ENCODE peak calls at places on chromosome 22, in five cellular contexts. One of them, this sample, is unnamed.

GRCh38 chr22:43230983-43231723 is 44.2 kb upstream of the TTLL12 start:
- DNase-seq in Calu3: peak; percentile 81
- DNase-seq in NAMALWA: peak; percentile 75
- DNase-seq in smooth muscle cell of the brain vasculature: no peak
- DNase-seq in H9: peak; percentile 89
- DNase-seq in this sample: peak; percentile 34

GRCh38 chr22:38871360-38872171 is 450 bp downstream of the CBX6 start:
- DNase-seq in Calu3: no peak
- DNase-seq in NAMALWA: peak; percentile 46
- DNase-seq in smooth muscle cell of the brain vasculature: no peak
- DNase-seq in H9: no peak
- DNase-seq in this sample: no peak

GRCh38 chr22:44797181-44797720 is 44.9 kb downstream of the ARHGAP8 start:
- DNase-seq in Calu3: no peak
- DNase-seq in NAMALWA: no peak
- DNase-seq in smooth muscle cell of the brain vasculature: no peak
- DNase-seq in H9: no peak
- DNase-seq in this sample: no peak

GRCh38 chr22:24706732-24707476 is 67.6 kb downstream of the PIWIL3 start:
- DNase-seq in Calu3: no peak
- DNase-seq in NAMALWA: no peak
- DNase-seq in smooth muscle cell of the brain vasculature: no peak
- DNase-seq in H9: no peak
- DNase-seq in this sample: no peak

GRCh38 chr22:22576244-22576988 is 17.4 kb upstream of the PRAME start:
- DNase-seq in Calu3: peak; percentile 81
- DNase-seq in NAMALWA: peak; percentile 40
- DNase-seq in smooth muscle cell of the brain vasculature: no peak
- DNase-seq in H9: peak; percentile 79
- DNase-seq in this sample: peak; percentile 32

GRCh38 chr22:37559901-37560681 is at the start of gene CDC42EP1:
- DNase-seq in Calu3: peak; percentile 71
- DNase-seq in NAMALWA: no peak
- DNase-seq in smooth muscle cell of the brain vasculature: no peak
- DNase-seq in H9: peak; percentile 47
- DNase-seq in this sample: peak; percentile 68

GRCh38 chr22:33302049-33302545 is 243.9 kb upstream of the SYN3 start:
- DNase-seq in Calu3: peak; percentile 92
- DNase-seq in NAMALWA: peak; percentile 87
- DNase-seq in smooth muscle cell of the brain vasculature: peak; percentile 23
- DNase-seq in H9: peak; percentile 87
- DNase-seq in this sample: peak; percentile 85

GRCh38 chr22:32991353-32992115 is 66.6 kb downstream of the SYN3 start:
- DNase-seq in Calu3: no peak
- DNase-seq in NAMALWA: no peak
- DNase-seq in smooth muscle cell of the brain vasculature: no peak
- DNase-seq in H9: no peak
- DNase-seq in this sample: no peak

GRCh38 chr22:45240810-45241631 is at the start of gene KIAA0930:
- DNase-seq in Calu3: peak; percentile 68
- DNase-seq in NAMALWA: peak; percentile 81
- DNase-seq in smooth muscle cell of the brain vasculature: no peak
- DNase-seq in H9: peak; percentile 90
- DNase-seq in this sample: peak; percentile 86

GRCh38 chr22:29030016-29030617 is 31.5 kb downstream of the C22orf31 start:
- DNase-seq in Calu3: peak; percentile 68
- DNase-seq in NAMALWA: no peak
- DNase-seq in smooth muscle cell of the brain vasculature: no peak
- DNase-seq in H9: no peak
- DNase-seq in this sample: peak; percentile 16

GRCh38 chr22:50209893-50210292 is 9.1 kb downstream of the SELENOO start:
- DNase-seq in Calu3: peak; percentile 69
- DNase-seq in NAMALWA: peak; percentile 82
- DNase-seq in smooth muscle cell of the brain vasculature: no peak
- DNase-seq in H9: no peak
- DNase-seq in this sample: peak; percentile 66

GRCh38 chr22:44710474-44711235 is 8.7 kb downstream of the PRR5 start:
- DNase-seq in Calu3: no peak
- DNase-seq in NAMALWA: peak; percentile 29
- DNase-seq in smooth muscle cell of the brain vasculature: no peak
- DNase-seq in H9: no peak
- DNase-seq in this sample: no peak

GRCh38 chr22:28594784-28595324 is 84.8 kb downstream of the TTC28 start:
- DNase-seq in Calu3: no peak
- DNase-seq in NAMALWA: peak; percentile 78
- DNase-seq in smooth muscle cell of the brain vasculature: no peak
- DNase-seq in H9: no peak
- DNase-seq in this sample: no peak

GRCh38 chr22:41501209-41501608 is 32.3 kb downstream of the ACO2 start:
- DNase-seq in Calu3: no peak
- DNase-seq in NAMALWA: peak; percentile 59
- DNase-seq in smooth muscle cell of the brain vasculature: no peak
- DNase-seq in H9: no peak
- DNase-seq in this sample: no peak

GRCh38 chr22:19554834-19555404 is 30.7 kb upstream of the CLDN5 start:
- DNase-seq in Calu3: peak; percentile 47
- DNase-seq in NAMALWA: no peak
- DNase-seq in smooth muscle cell of the brain vasculature: no peak
- DNase-seq in H9: peak; percentile 87
- DNase-seq in this sample: no peak

GRCh38 chr22:19990188-19990587 is 26.4 kb downstream of the ARVCF start:
- DNase-seq in Calu3: no peak
- DNase-seq in NAMALWA: no peak
- DNase-seq in smooth muscle cell of the brain vasculature: no peak
- DNase-seq in H9: no peak
- DNase-seq in this sample: no peak

GRCh38 chr22:42396621-42397331 is 35.4 kb downstream of the NFAM1 start:
- DNase-seq in Calu3: no peak
- DNase-seq in NAMALWA: peak; percentile 74
- DNase-seq in smooth muscle cell of the brain vasculature: no peak
- DNase-seq in H9: no peak
- DNase-seq in this sample: no peak

GRCh38 chr22:40479887-40480538 is 109.6 kb downstream of the SGSM3 start:
- DNase-seq in Calu3: no peak
- DNase-seq in NAMALWA: no peak
- DNase-seq in smooth muscle cell of the brain vasculature: no peak
- DNase-seq in H9: no peak
- DNase-seq in this sample: no peak

GRCh38 chr22:37607010-37607911 is 1.4 kb upstream of the GGA1 start:
- DNase-seq in Calu3: peak; percentile 99
- DNase-seq in NAMALWA: peak; percentile 86
- DNase-seq in smooth muscle cell of the brain vasculature: no peak
- DNase-seq in H9: peak; percentile 98
- DNase-seq in this sample: peak; percentile 91

GRCh38 chr22:47309946-47310345 is 547.5 kb downstream of the TBC1D22A start:
- DNase-seq in Calu3: no peak
- DNase-seq in NAMALWA: no peak
- DNase-seq in smooth muscle cell of the brain vasculature: no peak
- DNase-seq in H9: no peak
- DNase-seq in this sample: no peak

GRCh38 chr22:40247976-40248375 is 70.3 kb downstream of the TNRC6B start:
- DNase-seq in Calu3: no peak
- DNase-seq in NAMALWA: no peak
- DNase-seq in smooth muscle cell of the brain vasculature: no peak
- DNase-seq in H9: no peak
- DNase-seq in this sample: no peak

GRCh38 chr22:17891427-17892167 is 117.3 kb upstream of the BID start:
- DNase-seq in Calu3: no peak
- DNase-seq in NAMALWA: no peak
- DNase-seq in smooth muscle cell of the brain vasculature: no peak
- DNase-seq in H9: peak; percentile 55
- DNase-seq in this sample: no peak

GRCh38 chr22:22031571-22031970 is 49.0 kb upstream of the TOP3B start:
- DNase-seq in Calu3: no peak
- DNase-seq in NAMALWA: no peak
- DNase-seq in smooth muscle cell of the brain vasculature: no peak
- DNase-seq in H9: no peak
- DNase-seq in this sample: no peak

GRCh38 chr22:38762607-38763006 is 6.8 kb upstream of the SUN2 start:
- DNase-seq in Calu3: no peak
- DNase-seq in NAMALWA: no peak
- DNase-seq in smooth muscle cell of the brain vasculature: no peak
- DNase-seq in H9: no peak
- DNase-seq in this sample: no peak

GRCh38 chr22:30254307-30254706 is 7.7 kb upstream of the LIF start:
- DNase-seq in Calu3: peak; percentile 21
- DNase-seq in NAMALWA: no peak
- DNase-seq in smooth muscle cell of the brain vasculature: no peak
- DNase-seq in H9: no peak
- DNase-seq in this sample: no peak

GRCh38 chr22:44661659-44662569 is 40.1 kb upstream of the PRR5 start:
- DNase-seq in Calu3: no peak
- DNase-seq in NAMALWA: no peak
- DNase-seq in smooth muscle cell of the brain vasculature: no peak
- DNase-seq in H9: no peak
- DNase-seq in this sample: no peak

GRCh38 chr22:26574001-26574723 is 15.8 kb downstream of the TPST2 start:
- DNase-seq in Calu3: no peak
- DNase-seq in NAMALWA: no peak
- DNase-seq in smooth muscle cell of the brain vasculature: no peak
- DNase-seq in H9: no peak
- DNase-seq in this sample: no peak

GRCh38 chr22:26894362-26894761 is 237.0 kb downstream of the MIAT start:
- DNase-seq in Calu3: no peak
- DNase-seq in NAMALWA: no peak
- DNase-seq in smooth muscle cell of the brain vasculature: no peak
- DNase-seq in H9: no peak
- DNase-seq in this sample: no peak

GRCh38 chr22:30985561-30986208 is 16.6 kb downstream of the TUG1 start:
- DNase-seq in Calu3: no peak
- DNase-seq in NAMALWA: no peak
- DNase-seq in smooth muscle cell of the brain vasculature: no peak
- DNase-seq in H9: no peak
- DNase-seq in this sample: no peak

GRCh38 chr22:42764895-42765363 is 44.3 kb upstream of the A4GALT start:
- DNase-seq in Calu3: no peak
- DNase-seq in NAMALWA: no peak
- DNase-seq in smooth muscle cell of the brain vasculature: no peak
- DNase-seq in H9: no peak
- DNase-seq in this sample: no peak

GRCh38 chr22:36577019-36577418 is 48.1 kb upstream of the EIF3D start:
- DNase-seq in Calu3: no peak
- DNase-seq in NAMALWA: no peak
- DNase-seq in smooth muscle cell of the brain vasculature: peak; percentile 7
- DNase-seq in H9: no peak
- DNase-seq in this sample: no peak

GRCh38 chr22:39716534-39716933 is 146.0 kb downstream of the CACNA1I start:
- DNase-seq in Calu3: no peak
- DNase-seq in NAMALWA: no peak
- DNase-seq in smooth muscle cell of the brain vasculature: no peak
- DNase-seq in H9: no peak
- DNase-seq in this sample: no peak

GRCh38 chr22:37326726-37327125 is 44.4 kb downstream of the CYTH4 start:
- DNase-seq in Calu3: peak; percentile 75
- DNase-seq in NAMALWA: no peak
- DNase-seq in smooth muscle cell of the brain vasculature: no peak
- DNase-seq in H9: no peak
- DNase-seq in this sample: peak; percentile 85

GRCh38 chr22:21681566-21682370 is 16.0 kb downstream of the PPIL2 start:
- DNase-seq in Calu3: no peak
- DNase-seq in NAMALWA: no peak
- DNase-seq in smooth muscle cell of the brain vasculature: no peak
- DNase-seq in H9: no peak
- DNase-seq in this sample: no peak

GRCh38 chr22:30408388-30409101 is 11.7 kb downstream of the SEC14L2 start:
- DNase-seq in Calu3: no peak
- DNase-seq in NAMALWA: no peak
- DNase-seq in smooth muscle cell of the brain vasculature: no peak
- DNase-seq in H9: no peak
- DNase-seq in this sample: no peak

GRCh38 chr22:49192180-49192856 is 635.4 kb downstream of the BRD1 start:
- DNase-seq in Calu3: no peak
- DNase-seq in NAMALWA: no peak
- DNase-seq in smooth muscle cell of the brain vasculature: no peak
- DNase-seq in H9: no peak
- DNase-seq in this sample: no peak

GRCh38 chr22:24410110-24410856 is 17.1 kb upstream of the ADORA2A start:
- DNase-seq in Calu3: no peak
- DNase-seq in NAMALWA: no peak
- DNase-seq in smooth muscle cell of the brain vasculature: no peak
- DNase-seq in H9: no peak
- DNase-seq in this sample: no peak

GRCh38 chr22:40791241-40791640 is 27.9 kb downstream of the SLC25A17 start:
- DNase-seq in Calu3: no peak
- DNase-seq in NAMALWA: no peak
- DNase-seq in smooth muscle cell of the brain vasculature: no peak
- DNase-seq in H9: no peak
- DNase-seq in this sample: no peak

GRCh38 chr22:28283025-28283654 is 364.1 kb upstream of the PITPNB start:
- DNase-seq in Calu3: no peak
- DNase-seq in NAMALWA: no peak
- DNase-seq in smooth muscle cell of the brain vasculature: no peak
- DNase-seq in H9: no peak
- DNase-seq in this sample: no peak